ENCODE peak calls at places on chromosomes 16 and 17, in six cellular contexts. One of them, this sample, is unnamed.

GRCh38 chr16:85898521-85899442 is at the start of gene IRF8:
- DNase-seq in NB4: peak
- DNase-seq in A549: no peak
- DNase-seq in tibial nerve: peak
- DNase-seq in testis: peak
- DNase-seq in Peyer's patch: peak
- DNase-seq in this sample: no peak

GRCh38 chr17:6914711-6915110 is 81.1 kb upstream of the ALOX12 start:
- DNase-seq in A549: no peak
- DNase-seq in Peyer's patch: no peak
- DNase-seq in tibial nerve: no peak
- DNase-seq in testis: no peak
- DNase-seq in NB4: peak
- DNase-seq in this sample: no peak

GRCh38 chr17:8846768-8847211 is 20.7 kb downstream of the PIK3R6 start:
- DNase-seq in tibial nerve: no peak
- DNase-seq in testis: peak
- DNase-seq in A549: no peak
- DNase-seq in Peyer's patch: no peak
- DNase-seq in NB4: peak
- DNase-seq in this sample: no peak

GRCh38 chr17:6567528-6568185 is 11.3 kb upstream of the PITPNM3 start:
- DNase-seq in NB4: no peak
- DNase-seq in A549: no peak
- DNase-seq in tibial nerve: no peak
- DNase-seq in testis: peak
- DNase-seq in Peyer's patch: peak
- DNase-seq in this sample: peak

GRCh38 chr16:19230575-19230974 is 55.0 kb upstream of the CLEC19A start:
- DNase-seq in testis: no peak
- DNase-seq in tibial nerve: no peak
- DNase-seq in A549: no peak
- DNase-seq in NB4: no peak
- DNase-seq in Peyer's patch: no peak
- DNase-seq in this sample: no peak

GRCh38 chr17:69448431-69449102 is 34.1 kb downstream of the MAP2K6 start:
- DNase-seq in tibial nerve: no peak
- DNase-seq in Peyer's patch: peak
- DNase-seq in A549: no peak
- DNase-seq in testis: peak
- DNase-seq in NB4: no peak
- DNase-seq in this sample: no peak

GRCh38 chr17:78532922-78533640 is 44.1 kb downstream of the DNAH17 start:
- DNase-seq in NB4: no peak
- DNase-seq in tibial nerve: no peak
- DNase-seq in A549: peak
- DNase-seq in Peyer's patch: no peak
- DNase-seq in testis: no peak
- DNase-seq in this sample: no peak

GRCh38 chr17:78412403-78412802 is 34.0 kb downstream of the PGS1 start:
- DNase-seq in testis: no peak
- DNase-seq in Peyer's patch: no peak
- DNase-seq in A549: peak
- DNase-seq in NB4: peak
- DNase-seq in tibial nerve: no peak
- DNase-seq in this sample: no peak

GRCh38 chr17:18172528-18173278 is 10.9 kb upstream of the ALKBH5 start:
- DNase-seq in A549: no peak
- DNase-seq in testis: no peak
- DNase-seq in NB4: no peak
- DNase-seq in tibial nerve: no peak
- DNase-seq in Peyer's patch: no peak
- DNase-seq in this sample: no peak

GRCh38 chr17:67035131-67036083 is 8.9 kb upstream of the CACNG1 start:
- DNase-seq in NB4: no peak
- DNase-seq in testis: no peak
- DNase-seq in A549: no peak
- DNase-seq in tibial nerve: no peak
- DNase-seq in Peyer's patch: no peak
- DNase-seq in this sample: no peak

GRCh38 chr16:57191056-57191536 is 5.0 kb downstream of the RSPRY1 start:
- DNase-seq in A549: peak
- DNase-seq in tibial nerve: no peak
- DNase-seq in testis: no peak
- DNase-seq in NB4: no peak
- DNase-seq in Peyer's patch: no peak
- DNase-seq in this sample: no peak

GRCh38 chr16:3461120-3461519 is 17.6 kb downstream of the NAA60 start:
- DNase-seq in A549: no peak
- DNase-seq in NB4: peak
- DNase-seq in Peyer's patch: peak
- DNase-seq in tibial nerve: no peak
- DNase-seq in testis: no peak
- DNase-seq in this sample: no peak

GRCh38 chr16:31713945-31714898 is 159.4 kb upstream of the ZNF267 start:
- DNase-seq in tibial nerve: no peak
- DNase-seq in NB4: peak
- DNase-seq in A549: no peak
- DNase-seq in testis: no peak
- DNase-seq in Peyer's patch: peak
- DNase-seq in this sample: no peak

GRCh38 chr16:31713071-31713944 is 160.3 kb upstream of the ZNF267 start:
- DNase-seq in testis: peak
- DNase-seq in Peyer's patch: peak
- DNase-seq in tibial nerve: peak
- DNase-seq in NB4: peak
- DNase-seq in A549: peak
- DNase-seq in this sample: peak

GRCh38 chr16:31712064-31712540 is 161.5 kb upstream of the ZNF267 start:
- DNase-seq in Peyer's patch: peak
- DNase-seq in A549: no peak
- DNase-seq in tibial nerve: no peak
- DNase-seq in NB4: no peak
- DNase-seq in testis: no peak
- DNase-seq in this sample: peak

GRCh38 chr16:31711344-31711845 is 162.2 kb upstream of the ZNF267 start:
- DNase-seq in A549: no peak
- DNase-seq in testis: no peak
- DNase-seq in NB4: no peak
- DNase-seq in tibial nerve: no peak
- DNase-seq in Peyer's patch: no peak
- DNase-seq in this sample: no peak

DNA sequence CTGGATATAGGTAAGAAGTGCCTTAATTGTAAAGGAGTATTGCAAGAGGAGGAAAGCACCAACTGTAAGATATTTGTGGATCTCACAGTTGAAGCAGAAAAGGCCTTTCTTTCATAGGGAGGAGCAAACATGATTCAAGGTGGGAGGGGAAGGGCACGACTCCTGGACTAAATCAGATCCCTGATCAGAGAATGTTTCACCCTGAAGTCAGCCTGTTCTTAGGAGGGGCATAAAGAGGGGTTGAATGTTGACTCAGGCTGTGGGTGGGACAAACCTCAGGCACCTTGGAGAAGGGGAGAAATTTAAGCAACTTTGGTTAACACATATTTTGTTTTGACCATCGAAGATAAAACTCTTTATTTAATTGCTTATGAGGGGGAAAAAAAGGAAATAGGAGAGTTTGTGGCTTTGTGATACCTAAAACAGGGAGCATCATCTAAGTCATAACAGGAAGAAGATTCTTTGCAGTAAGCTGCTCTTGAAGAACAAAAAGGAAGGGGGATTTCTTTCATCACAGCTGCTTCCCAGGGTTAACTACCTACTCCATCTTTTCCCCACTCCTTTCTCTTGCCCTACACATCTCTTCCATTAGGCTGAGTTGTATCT is 158.6 kb upstream of the ZNF267 start:
- DNase-seq in testis: no peak
- DNase-seq in tibial nerve: no peak
- DNase-seq in Peyer's patch: no peak
- DNase-seq in A549: no peak
- DNase-seq in NB4: no peak
- DNase-seq in this sample: peak
- H3K4me3 ChIP-seq in testis: no peak
- H3K4me3 ChIP-seq in tibial nerve: no peak
- H3K4me3 ChIP-seq in Peyer's patch: no peak
- H3K4me3 ChIP-seq in A549: no peak
- H3K4me3 ChIP-seq in NB4: no peak
- H3K4me3 ChIP-seq in this sample: no peak

GRCh38 chr17:51245535-51245934 is 14.3 kb downstream of the MBTD1 start:
- DNase-seq in Peyer's patch: no peak
- DNase-seq in A549: no peak
- DNase-seq in tibial nerve: no peak
- DNase-seq in testis: no peak
- DNase-seq in NB4: no peak
- DNase-seq in this sample: no peak
- TF ChIP-seq POLR2A in Peyer's patch: no peak
- TF ChIP-seq POLR2A in A549: no peak
- TF ChIP-seq POLR2A in tibial nerve: no peak
- TF ChIP-seq POLR2A in testis: no peak
- TF ChIP-seq POLR2A in NB4: no peak
- TF ChIP-seq POLR2A in this sample: no peak

GRCh38 chr17:72737291-72737690 is 355.2 kb downstream of the SLC39A11 start:
- DNase-seq in NB4: no peak
- DNase-seq in A549: no peak
- DNase-seq in Peyer's patch: no peak
- DNase-seq in tibial nerve: no peak
- DNase-seq in testis: no peak
- DNase-seq in this sample: no peak
- TF ChIP-seq CTCF in NB4: no peak
- TF ChIP-seq CTCF in A549: no peak
- TF ChIP-seq CTCF in Peyer's patch: no peak
- TF ChIP-seq CTCF in tibial nerve: no peak
- TF ChIP-seq CTCF in testis: no peak
- TF ChIP-seq CTCF in this sample: no peak

DNA sequence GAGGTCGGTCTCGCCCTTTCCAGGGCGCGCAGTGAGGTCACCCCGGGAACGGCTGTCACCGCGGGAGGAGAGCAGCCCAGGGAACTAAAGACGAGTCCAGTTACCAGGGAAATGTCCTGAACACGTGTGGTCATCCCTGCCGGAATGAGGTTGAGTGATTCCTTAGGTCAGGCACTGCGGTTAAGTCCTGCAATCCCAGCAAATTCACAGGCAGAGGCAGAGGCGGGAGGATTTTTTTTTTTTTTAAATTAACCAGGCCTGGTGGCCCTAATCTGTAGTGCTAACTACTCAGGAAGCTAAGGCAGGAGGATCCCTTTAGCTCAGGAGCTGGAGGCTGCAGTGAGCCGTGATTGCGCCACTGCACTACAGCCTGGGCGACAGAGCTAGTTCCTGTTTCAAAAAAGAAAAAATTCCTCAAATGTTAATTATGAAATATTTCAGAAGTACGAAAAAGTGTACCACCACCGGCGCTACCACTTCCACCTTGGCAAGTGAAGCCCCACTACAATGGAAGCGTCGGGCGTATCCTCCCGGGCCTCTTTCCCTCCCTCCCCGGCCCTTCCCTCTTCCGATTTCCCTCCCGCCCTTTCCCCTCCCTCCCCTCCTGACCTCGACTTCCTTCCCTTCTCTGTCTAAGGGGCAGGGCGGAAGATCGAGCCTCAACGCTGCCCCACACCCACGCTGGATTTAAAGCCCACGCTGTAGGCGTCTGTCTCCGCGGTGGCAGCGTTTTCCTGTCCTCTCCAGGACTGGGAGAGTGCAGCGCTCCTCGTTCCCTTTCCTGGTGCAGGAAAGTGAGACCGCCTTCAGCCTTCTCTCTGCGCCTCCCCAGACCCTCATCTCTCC is 27.3 kb downstream of the SLFN11 start:
- DNase-seq in A549: no peak
- DNase-seq in testis: peak
- DNase-seq in NB4: peak
- DNase-seq in Peyer's patch: peak
- DNase-seq in tibial nerve: peak
- DNase-seq in this sample: peak
- H3K4me3 ChIP-seq in A549: no peak
- H3K4me3 ChIP-seq in testis: peak
- H3K4me3 ChIP-seq in NB4: peak
- H3K4me3 ChIP-seq in Peyer's patch: peak
- H3K4me3 ChIP-seq in tibial nerve: peak
- H3K4me3 ChIP-seq in this sample: peak

GRCh38 chr17:29444589-29444988 is 54.4 kb downstream of the TAOK1 start:
- DNase-seq in Peyer's patch: no peak
- DNase-seq in NB4: no peak
- DNase-seq in tibial nerve: no peak
- DNase-seq in testis: no peak
- DNase-seq in A549: no peak
- DNase-seq in this sample: no peak
- TF ChIP-seq POLR2A in Peyer's patch: no peak
- TF ChIP-seq POLR2A in NB4: no peak
- TF ChIP-seq POLR2A in tibial nerve: no peak
- TF ChIP-seq POLR2A in testis: no peak
- TF ChIP-seq POLR2A in A549: no peak
- TF ChIP-seq POLR2A in this sample: no peak

GRCh38 chr17:48100591-48101011 is 677 bp downstream of the CBX1 start:
- DNase-seq in A549: peak
- DNase-seq in testis: peak
- DNase-seq in NB4: no peak
- DNase-seq in Peyer's patch: peak
- DNase-seq in tibial nerve: no peak
- DNase-seq in this sample: peak

GRCh38 chr17:48103379-48103715 is 2.1 kb upstream of the CBX1 start:
- DNase-seq in testis: no peak
- DNase-seq in A549: no peak
- DNase-seq in NB4: peak
- DNase-seq in tibial nerve: no peak
- DNase-seq in Peyer's patch: no peak
- DNase-seq in this sample: no peak

GRCh38 chr17:48100160-48100559 is 1.1 kb downstream of the CBX1 start:
- DNase-seq in Peyer's patch: no peak
- DNase-seq in NB4: no peak
- DNase-seq in A549: no peak
- DNase-seq in tibial nerve: no peak
- DNase-seq in testis: no peak
- DNase-seq in this sample: no peak

GRCh38 chr17:48102700-48103378 is 1.6 kb upstream of the CBX1 start:
- DNase-seq in tibial nerve: no peak
- DNase-seq in Peyer's patch: no peak
- DNase-seq in A549: no peak
- DNase-seq in testis: peak
- DNase-seq in NB4: peak
- DNase-seq in this sample: no peak

DNA sequence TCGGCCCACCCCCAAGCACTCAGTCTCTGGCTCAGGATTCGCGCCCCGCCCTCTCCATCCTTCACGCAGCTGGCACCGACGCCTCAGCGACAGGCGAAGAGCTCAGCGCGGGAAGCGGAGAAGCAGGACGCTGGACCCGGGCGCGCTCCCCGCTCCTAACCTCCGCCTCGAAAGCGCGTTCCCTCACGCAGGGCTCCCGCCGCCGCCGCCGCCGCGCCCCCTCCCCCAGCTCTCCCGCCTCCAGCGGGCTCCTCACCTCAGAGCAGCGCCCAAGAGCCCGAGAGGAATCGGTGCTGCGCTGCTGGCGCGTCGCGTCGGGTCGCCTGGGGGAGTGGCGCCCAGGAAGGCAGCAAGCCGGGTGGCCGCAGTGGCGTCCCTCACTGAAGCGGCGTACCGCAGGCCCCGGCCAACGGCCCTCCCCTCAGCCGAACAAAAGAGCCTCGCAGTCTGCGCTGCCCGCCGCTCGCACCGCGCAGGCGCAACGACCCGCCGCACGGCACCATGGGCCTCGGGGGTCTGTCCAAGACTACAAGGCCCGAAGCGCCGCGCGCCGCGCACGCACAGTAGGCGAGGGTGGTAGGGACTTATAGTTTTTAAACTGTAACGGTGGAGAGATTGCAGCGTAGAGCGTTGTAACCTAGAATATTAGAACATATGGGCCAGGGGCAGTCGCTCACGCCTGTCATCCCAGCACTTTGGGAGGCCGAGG is at the start of gene CBX1:
- DNase-seq in tibial nerve: peak
- DNase-seq in A549: peak
- DNase-seq in NB4: peak
- DNase-seq in testis: peak
- DNase-seq in Peyer's patch: peak
- DNase-seq in this sample: peak
- TF ChIP-seq CTCF in tibial nerve: no peak
- TF ChIP-seq CTCF in A549: no peak
- TF ChIP-seq CTCF in NB4: no peak
- TF ChIP-seq CTCF in testis: no peak
- TF ChIP-seq CTCF in Peyer's patch: no peak
- TF ChIP-seq CTCF in this sample: no peak

This sample was measured in lower leg skin.